ENCODE peak calls at places on chromosomes 13 and 19, in four cellular contexts. A, M, Z and N are unnamed samples.

GRCh38 chr13:21008026-21008425 is 53.4 kb downstream of the LATS2 start:
- DNase-seq in A (no peak), M (no peak), Z (no peak), N (no peak)

GRCh38 chr19:40445945-40446784 is 2.0 kb upstream of the SERTAD3 start:
- DNase-seq in A (no peak), M (no peak), Z (no peak), N (no peak)

GRCh38 chr19:10019246-10019645 is 6.0 kb downstream of the RDH8 start:
- DNase-seq in A (no peak), M (no peak), Z (no peak), N (no peak)

GRCh38 chr13:78586706-78587105 is 16.6 kb downstream of the POU4F1 start:
- DNase-seq in A (no peak), M (no peak), Z (no peak), N (no peak)

GRCh38 chr13:41059466-41059865 is 1.8 kb upstream of the WBP4 start:
- DNase-seq in A (no peak), M (no peak), Z (no peak), N (peak)

GRCh38 chr13:38662362-38662761 is 24.5 kb upstream of the FREM2 start:
- DNase-seq in A (no peak), M (no peak), Z (no peak), N (no peak)

GRCh38 chr13:93108111-93108581 is 118.5 kb upstream of the GPC6 start:
- DNase-seq in A (no peak), M (no peak), Z (no peak), N (peak)

GRCh38 chr13:24038405-24038804 is 122.1 kb upstream of the SPATA13 start:
- DNase-seq in A (no peak), M (no peak), Z (no peak), N (no peak)

GRCh38 chr13:60679928-60680693 is 283.1 kb downstream of the TDRD3 start:
- DNase-seq in A (no peak), M (no peak), Z (no peak), N (no peak)

GRCh38 chr19:18408053-18408476 is 10.6 kb upstream of the LRRC25 start:
- DNase-seq in A (no peak), M (no peak), Z (peak), N (peak)

GRCh38 chr13:61246351-61246750 is 169.3 kb downstream of the PCDH20 start:
- DNase-seq in A (no peak), M (no peak), Z (no peak), N (no peak)

GRCh38 chr13:26468203-26468602 is 89.3 kb upstream of the WASF3 start:
- DNase-seq in A (no peak), M (no peak), Z (no peak), N (no peak)

GRCh38 chr13:51805313-51805712 is 1.4 kb upstream of the DHRS12 start:
- DNase-seq in A (no peak), M (no peak), Z (no peak), N (no peak)

GRCh38 chr13:75788494-75788991 is 152.4 kb downstream of the LMO7 start:
- DNase-seq in A (no peak), M (no peak), Z (no peak), N (no peak)

GRCh38 chr19:2494084-2494446 is 18.1 kb downstream of the GADD45B start:
- DNase-seq in A (no peak), M (no peak), Z (no peak), N (peak)

GRCh38 chr19:38056646-38057045 is 149.6 kb downstream of the SIPA1L3 start:
- DNase-seq in A (no peak), M (no peak), Z (no peak), N (no peak)

GRCh38 chr13:77374786-77375185 is 47.9 kb upstream of the MYCBP2 start:
- DNase-seq in A (no peak), M (no peak), Z (no peak), N (no peak)

GRCh38 chr13:29936961-29937360 is 86.5 kb upstream of the UBL3 start:
- DNase-seq in A (no peak), M (no peak), Z (no peak), N (no peak)

GRCh38 chr13:23321534-23322241 is 111.8 kb downstream of the SACS start:
- DNase-seq in A (peak), M (no peak), Z (peak), N (no peak)

GRCh38 chr13:19587635-19588300 is 26.4 kb upstream of the TPTE2 start:
- DNase-seq in A (peak), M (no peak), Z (no peak), N (peak)

GRCh38 chr19:19537321-19538048 is 580 bp upstream of the CILP2 start:
- DNase-seq in A (no peak), M (no peak), Z (no peak), N (no peak)

DNA sequence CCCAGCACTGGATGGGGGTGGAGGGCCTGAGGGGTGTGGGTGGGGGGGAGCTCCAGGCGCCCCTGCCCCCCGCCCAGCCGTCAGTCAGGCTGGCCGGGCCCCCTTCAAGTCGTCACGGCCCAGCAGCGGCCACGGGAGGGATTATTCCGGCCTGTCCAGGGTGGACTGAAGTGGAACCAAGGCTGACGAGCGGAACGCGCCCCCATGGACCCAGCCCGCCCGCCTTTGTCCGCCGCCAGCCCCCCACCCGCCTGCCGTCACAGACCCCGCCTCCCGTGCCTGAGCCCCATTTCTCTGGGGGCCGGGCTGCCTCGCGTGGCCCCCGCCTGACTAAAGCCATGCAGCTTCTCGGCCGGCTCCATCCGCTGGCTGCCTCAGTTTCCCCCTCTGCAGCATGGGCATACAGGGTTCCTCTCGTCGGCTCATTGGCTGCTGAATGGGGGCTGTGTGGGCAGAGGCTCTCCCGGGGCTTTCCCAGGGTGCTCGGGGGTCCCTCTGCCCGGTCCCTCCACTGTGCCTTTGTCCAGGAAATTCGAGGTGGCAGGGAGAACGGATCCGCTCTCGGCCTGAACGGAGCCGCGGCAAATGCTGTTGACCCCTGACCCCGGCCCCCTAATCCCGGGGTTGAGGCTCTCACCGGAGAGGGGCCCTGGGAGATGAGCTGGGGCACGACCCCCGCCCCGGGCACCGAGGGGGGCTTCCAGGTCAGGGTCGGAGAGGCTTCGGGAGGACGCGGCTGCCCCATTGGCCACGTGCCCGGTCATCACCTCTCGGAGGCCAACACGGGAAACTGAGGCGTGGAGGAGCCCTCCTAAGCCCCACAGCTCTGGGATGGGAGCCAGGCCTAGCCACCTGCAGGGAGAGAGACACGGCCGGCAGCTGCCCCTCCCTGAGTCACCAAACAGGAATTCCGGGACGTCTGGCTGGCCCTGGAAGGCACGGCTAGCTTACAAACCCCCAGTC is 27.3 kb downstream of the EFNA2 start:
- DNase-seq in A (no peak), M (no peak), Z (no peak), N (no peak)
- TF ChIP-seq EP300 in A (no peak), M (no peak), Z (no peak), N (no peak)

GRCh38 chr13:113551081-113552000 is 33.2 kb upstream of the TFDP1 start:
- DNase-seq in A (no peak), M (no peak), Z (no peak), N (peak)
- TF ChIP-seq TCF12 in A (no peak), M (no peak), Z (no peak), N (no peak)

DNA sequence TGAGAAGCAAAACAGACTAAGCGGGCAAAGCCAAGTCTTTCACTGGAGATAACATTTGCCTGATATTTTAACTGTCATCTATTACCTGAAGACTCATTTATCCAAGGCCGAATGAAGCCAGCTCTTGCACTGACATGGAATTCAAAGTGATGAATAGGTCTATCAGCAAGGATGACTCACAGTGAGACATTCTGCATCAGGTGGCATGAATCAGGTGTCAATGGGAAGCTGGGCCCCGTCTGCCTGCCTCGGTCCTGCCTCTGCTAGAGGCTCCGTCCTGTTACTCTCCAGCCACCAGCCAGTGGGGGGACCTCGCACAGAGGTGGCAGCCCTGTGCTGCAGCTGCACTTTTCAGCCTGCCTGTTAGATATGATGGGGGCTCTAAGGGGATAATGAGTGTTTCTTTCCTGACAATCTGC is 23.5 kb downstream of the STARD13 start:
- DNase-seq in A (peak), M (no peak), Z (no peak), N (no peak)
- TF ChIP-seq EP300 in A (no peak), M (no peak), Z (no peak), N (peak)

GRCh38 chr13:80555796-80556195 is 214.9 kb upstream of the SPRY2 start:
- DNase-seq in A (no peak), M (no peak), Z (no peak), N (no peak)
- TF ChIP-seq TCF12 in A (no peak), M (no peak), Z (no peak), N (no peak)

DNA sequence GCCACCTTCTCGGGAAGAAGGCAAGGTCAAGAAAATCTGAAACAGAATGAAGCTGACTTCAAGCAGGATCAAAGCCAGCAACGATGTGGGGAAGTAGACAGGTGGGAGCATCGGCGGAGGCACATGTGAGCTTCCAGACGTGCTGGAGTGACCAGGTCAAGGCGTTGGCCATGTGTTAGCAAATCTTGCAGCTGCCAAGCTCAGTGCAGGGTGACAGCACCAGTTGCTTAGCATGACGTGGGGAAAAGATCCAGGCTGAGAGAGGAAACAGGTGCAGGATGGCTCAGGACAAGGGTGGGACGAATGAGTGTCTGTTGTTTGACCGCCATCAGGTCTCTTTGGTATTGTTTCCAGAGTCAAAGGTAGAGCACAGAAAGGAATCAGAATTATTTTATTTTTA is 92.3 kb downstream of the TNFSF13B start:
- DNase-seq in A (no peak), M (no peak), Z (no peak), N (no peak)
- TF ChIP-seq EP300 in A (no peak), M (no peak), Z (no peak), N (no peak)

GRCh38 chr13:98480915-98481510 is 95.9 kb downstream of the STK24 start:
- DNase-seq in A (no peak), M (no peak), Z (no peak), N (peak)
- TF ChIP-seq TCF12 in A (no peak), M (no peak), Z (no peak), N (no peak)

DNA sequence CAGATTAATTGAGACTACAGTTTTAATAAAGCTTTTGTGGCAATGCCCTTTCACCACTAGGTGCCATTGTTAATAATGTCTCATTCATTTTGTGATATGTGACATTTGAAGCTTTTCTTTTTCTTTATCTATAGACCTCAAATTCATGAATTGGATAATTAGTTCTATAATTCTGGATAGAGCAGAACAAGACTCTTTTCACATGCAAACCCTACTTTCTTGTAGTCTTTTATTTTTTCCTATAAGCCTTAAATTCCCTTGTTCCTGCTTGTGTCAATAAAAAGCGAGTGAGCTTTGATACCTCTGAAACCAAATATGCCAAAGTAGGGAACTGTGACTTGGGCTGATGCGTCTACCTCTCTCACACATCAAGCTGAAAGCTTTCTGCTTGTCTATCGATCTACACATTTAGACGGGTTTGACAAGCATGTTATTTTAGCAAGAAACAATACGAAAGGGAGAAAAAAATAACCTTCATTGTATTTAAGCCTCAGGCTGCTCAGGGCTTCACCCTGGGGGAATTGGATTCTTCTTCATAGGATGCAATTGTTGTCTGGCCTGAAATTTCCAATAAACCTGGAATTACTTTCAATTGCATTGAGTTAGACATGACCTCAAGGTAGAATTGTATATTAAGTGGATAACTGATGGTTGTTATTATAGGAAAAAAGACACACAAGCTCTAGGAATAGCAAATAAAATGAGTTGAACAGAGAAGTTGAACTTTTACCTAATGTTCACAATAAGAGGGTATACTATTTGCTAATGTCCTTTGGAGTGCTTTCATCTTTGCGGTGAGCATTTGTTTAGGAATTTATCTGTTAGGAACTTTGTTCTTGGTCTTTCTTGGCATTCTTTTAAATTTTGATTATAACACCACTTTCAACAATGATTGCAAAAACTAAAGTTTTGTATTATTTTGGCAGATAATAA is 1150.2 kb upstream of the PCDH9 start:
- DNase-seq in A (peak), M (no peak), Z (no peak), N (no peak)
- TF ChIP-seq EP300 in A (peak), M (no peak), Z (no peak), N (no peak)